ENCODE peak calls at places on chromosomes 5 and 9, in five cellular contexts. J, H, F, Y and X are unnamed samples.

GRCh38 chr5:15807861-15808260 is 307.9 kb downstream of the FBXL7 start:
- DNase-seq in J (no peak), H (no peak), F (peak), Y (no peak), X (no peak)

GRCh38 chr5:34016243-34016642 is 8.4 kb upstream of the AMACR start:
- DNase-seq in J (no peak), H (no peak), F (no peak), Y (no peak), X (no peak)

GRCh38 chr5:143165049-143165448 is 238.4 kb downstream of the NR3C1 start:
- DNase-seq in J (no peak), H (no peak), F (no peak), Y (no peak), X (no peak)

GRCh38 chr5:98585661-98586310 is 187.7 kb upstream of the RGMB start:
- DNase-seq in J (no peak), H (no peak), F (peak), Y (no peak), X (no peak)

GRCh38 chr5:53071298-53071697 is 38.3 kb downstream of the MOCS2 start:
- DNase-seq in J (no peak), H (no peak), F (no peak), Y (no peak), X (no peak)

GRCh38 chr5:72465601-72466563 is 41.3 kb downstream of the ZNF366 start:
- DNase-seq in J (no peak), H (no peak), F (peak), Y (no peak), X (no peak)

GRCh38 chr9:73441890-73442818 is 290.5 kb downstream of the ANXA1 start:
- DNase-seq in J (no peak), H (peak), F (no peak), Y (no peak), X (peak)

GRCh38 chr9:90114641-90115040 is 509.8 kb downstream of the GADD45G start:
- DNase-seq in J (no peak), H (no peak), F (no peak), Y (no peak), X (no peak)

GRCh38 chr9:133441571-133441970 is 18.2 kb upstream of the CACFD1 start:
- DNase-seq in J (no peak), H (no peak), F (no peak), Y (no peak), X (no peak)

GRCh38 chr5:169424956-169425318 is 124.0 kb upstream of the SLIT3 start:
- DNase-seq in J (no peak), H (no peak), F (no peak), Y (no peak), X (no peak)

GRCh38 chr5:18882162-18882561 is 1105.8 kb downstream of the CDH18 start:
- DNase-seq in J (no peak), H (no peak), F (no peak), Y (no peak), X (no peak)

GRCh38 chr5:170408189-170408588 is 19.0 kb upstream of the KCNMB1 start:
- DNase-seq in J (no peak), H (no peak), F (no peak), Y (no peak), X (peak)

GRCh38 chr5:169697518-169697890 is 60.4 kb downstream of the DOCK2 start:
- DNase-seq in J (no peak), H (no peak), F (no peak), Y (no peak), X (no peak)

GRCh38 chr5:67358186-67358585 is 161.6 kb upstream of the CD180 start:
- DNase-seq in J (no peak), H (no peak), F (no peak), Y (no peak), X (no peak)

GRCh38 chr9:137129456-137130175 is 9.3 kb upstream of the GRIN1 start:
- DNase-seq in J (peak), H (peak), F (peak), Y (peak), X (peak)

GRCh38 chr9:93466416-93467061 is 13.2 kb upstream of the FAM120AOS start:
- DNase-seq in J (no peak), H (no peak), F (no peak), Y (no peak), X (no peak)

GRCh38 chr5:112979723-112980122 is 3.1 kb downstream of the DCP2 start:
- DNase-seq in J (no peak), H (no peak), F (no peak), Y (no peak), X (no peak)

GRCh38 chr9:93123561-93124283 is 10.3 kb downstream of the NINJ1 start:
- DNase-seq in J (no peak), H (no peak), F (no peak), Y (no peak), X (peak)

GRCh38 chr5:149257875-149258705 is 13.6 kb upstream of the AFAP1L1 start:
- DNase-seq in J (no peak), H (no peak), F (peak), Y (peak), X (no peak)

GRCh38 chr9:99948482-99948881 is 42.0 kb downstream of the STX17 start:
- DNase-seq in J (no peak), H (no peak), F (no peak), Y (no peak), X (no peak)
- H4K91ac ChIP-seq in J (no peak), H (no peak), F (no peak), Y (no peak), X (no peak)

GRCh38 chr5:31534527-31535046 is 2.5 kb downstream of the C5orf22 start:
- DNase-seq in J (no peak), H (no peak), F (no peak), Y (no peak), X (no peak)

GRCh38 chr5:31530541-31531265 is 1.2 kb downstream of the DROSHA start:
- DNase-seq in J (no peak), H (no peak), F (no peak), Y (no peak), X (no peak)

GRCh38 chr5:31536873-31537272 is 4.8 kb downstream of the C5orf22 start:
- DNase-seq in J (no peak), H (no peak), F (no peak), Y (no peak), X (no peak)

GRCh38 chr5:31531543-31531887 is 378 bp downstream of the DROSHA start:
- DNase-seq in J (no peak), H (no peak), F (no peak), Y (no peak), X (no peak)

GRCh38 chr5:31531888-31532710 is at the start of the genes C5orf22 and DROSHA:
- DNase-seq in J (peak), H (peak), F (peak), Y (peak), X (peak)
- H3K14ac ChIP-seq in J (peak), H (no peak), F (peak), Y (peak), X (peak)

GRCh38 chr5:150498501-150498900 is 9.4 kb upstream of the NDST1 start:
- DNase-seq in J (peak), H (peak), F (no peak), Y (no peak), X (peak)

GRCh38 chr5:150497274-150497988 is 10.5 kb upstream of the NDST1 start:
- DNase-seq in J (no peak), H (no peak), F (peak), Y (peak), X (no peak)

GRCh38 chr5:150496534-150496933 is 11.4 kb upstream of the NDST1 start:
- DNase-seq in J (no peak), H (no peak), F (no peak), Y (no peak), X (no peak)

GRCh38 chr5:150497989-150498317 is 10.0 kb upstream of the NDST1 start:
- DNase-seq in J (no peak), H (no peak), F (no peak), Y (no peak), X (no peak)

GRCh38 chr5:150496098-150496497 is 11.8 kb upstream of the NDST1 start:
- DNase-seq in J (no peak), H (no peak), F (no peak), Y (no peak), X (no peak)
- H2AK5ac ChIP-seq in J (peak), H (no peak), F (peak), Y (peak), X (no peak)

GRCh38 chr9:114388764-114389375 is 1.1 kb upstream of the AKNA start:
- DNase-seq in J (no peak), H (no peak), F (no peak), Y (no peak), X (no peak)

GRCh38 chr9:114389612-114390368 is 2.0 kb upstream of the AKNA start:
- DNase-seq in J (no peak), H (no peak), F (no peak), Y (no peak), X (no peak)

GRCh38 chr9:114386361-114386885 is 1.4 kb downstream of the AKNA start:
- DNase-seq in J (no peak), H (no peak), F (no peak), Y (no peak), X (no peak)

GRCh38 chr9:114386886-114387677 is 700 bp downstream of the AKNA start:
- DNase-seq in J (no peak), H (no peak), F (peak), Y (no peak), X (no peak)

GRCh38 chr9:114387678-114388431 is at the start of gene AKNA:
- DNase-seq in J (peak), H (no peak), F (peak), Y (peak), X (peak)
- H4K91ac ChIP-seq in J (peak), H (peak), F (peak), Y (peak), X (no peak)

DNA sequence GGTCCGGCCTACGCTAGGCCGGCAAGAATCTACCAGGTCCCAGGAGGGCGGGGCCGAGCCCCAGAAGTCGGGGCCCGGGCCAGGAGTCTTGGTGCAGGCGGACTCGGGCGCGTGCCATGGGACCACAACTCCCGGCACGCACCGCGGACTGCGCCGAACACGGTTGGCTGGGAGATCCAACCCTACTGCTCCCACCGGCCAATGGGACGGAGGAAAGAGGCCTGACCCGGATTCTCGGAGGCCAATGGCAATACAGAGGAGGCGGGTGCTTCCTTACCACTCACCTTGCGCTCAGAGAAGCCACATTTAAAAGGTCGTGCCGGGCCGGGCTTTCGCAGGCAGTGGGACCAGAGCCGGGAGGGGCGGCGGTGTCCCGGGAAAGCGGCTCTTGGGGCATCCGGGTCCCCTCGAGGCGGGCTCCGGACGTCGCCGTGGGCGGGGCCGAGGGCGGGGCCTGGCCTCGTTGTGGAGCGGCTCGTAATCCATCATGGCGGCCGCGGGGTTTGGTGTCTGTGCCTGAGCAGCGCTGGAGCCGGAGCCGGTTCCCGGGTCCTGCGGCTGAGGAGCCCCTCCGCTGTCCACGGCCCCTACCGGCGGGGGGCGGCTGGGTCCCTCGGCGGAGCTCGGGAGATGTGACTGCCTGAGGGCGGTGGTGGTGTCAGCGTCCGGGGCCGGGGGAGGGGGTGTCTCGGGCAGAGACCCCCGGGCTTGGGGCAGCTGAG is 19.1 kb downstream of the EXOSC2 start:
- DNase-seq in J (peak), H (peak), F (peak), Y (peak), X (peak)
- H3K14ac ChIP-seq in J (peak), H (no peak), F (peak), Y (peak), X (peak)

DNA sequence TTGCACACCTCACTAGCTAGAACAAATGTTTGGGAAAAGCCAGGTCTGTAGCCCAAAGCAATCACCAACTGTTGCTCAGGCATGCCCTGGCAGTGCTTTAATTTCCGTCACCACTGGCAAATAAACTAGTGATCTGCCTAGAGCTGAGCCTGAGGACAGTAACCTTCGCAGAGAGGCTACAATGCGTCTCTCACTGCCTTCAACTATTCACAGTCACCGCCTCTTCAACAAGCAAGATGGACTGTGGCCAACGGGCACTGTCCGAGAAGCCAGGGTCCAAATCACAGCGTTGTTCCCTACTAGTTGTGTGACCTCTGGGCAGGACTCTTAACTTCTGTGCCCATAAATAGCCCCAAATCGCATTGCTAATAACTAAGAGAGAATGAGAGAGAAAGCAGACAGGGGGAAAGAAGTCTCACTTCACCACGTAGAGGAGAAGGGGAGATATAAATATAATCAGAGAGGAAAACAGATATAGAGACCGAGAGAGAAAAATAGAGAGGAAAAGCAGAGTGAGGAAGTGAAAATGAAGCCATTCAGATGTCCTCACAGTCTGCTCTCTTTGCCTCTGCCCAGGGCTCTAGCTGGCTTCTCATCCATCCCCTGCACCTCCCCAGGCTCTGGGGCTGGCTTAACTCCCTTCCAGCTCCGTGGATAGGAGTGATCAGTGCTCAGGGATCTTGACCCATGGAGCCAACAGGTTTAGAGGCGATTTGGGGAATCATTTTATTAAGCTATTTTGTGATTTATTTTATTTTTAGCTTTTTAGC is 157.9 kb downstream of the ZDHHC21 start:
- DNase-seq in J (no peak), H (no peak), F (no peak), Y (no peak), X (no peak)
- H2AK5ac ChIP-seq in J (no peak), H (peak), F (no peak), Y (no peak), X (no peak)

GRCh38 chr5:180787711-180788431 is 14.7 kb downstream of the MGAT1 start:
- DNase-seq in J (no peak), H (no peak), F (peak), Y (peak), X (peak)

GRCh38 chr5:180787025-180787424 is 15.6 kb downstream of the MGAT1 start:
- DNase-seq in J (no peak), H (no peak), F (peak), Y (no peak), X (no peak)

GRCh38 chr5:180785794-180786221 is 16.8 kb downstream of the MGAT1 start:
- DNase-seq in J (peak), H (peak), F (peak), Y (peak), X (peak)

GRCh38 chr5:180785151-180785781 is 17.3 kb downstream of the MGAT1 start:
- DNase-seq in J (no peak), H (no peak), F (peak), Y (peak), X (no peak)

DNA sequence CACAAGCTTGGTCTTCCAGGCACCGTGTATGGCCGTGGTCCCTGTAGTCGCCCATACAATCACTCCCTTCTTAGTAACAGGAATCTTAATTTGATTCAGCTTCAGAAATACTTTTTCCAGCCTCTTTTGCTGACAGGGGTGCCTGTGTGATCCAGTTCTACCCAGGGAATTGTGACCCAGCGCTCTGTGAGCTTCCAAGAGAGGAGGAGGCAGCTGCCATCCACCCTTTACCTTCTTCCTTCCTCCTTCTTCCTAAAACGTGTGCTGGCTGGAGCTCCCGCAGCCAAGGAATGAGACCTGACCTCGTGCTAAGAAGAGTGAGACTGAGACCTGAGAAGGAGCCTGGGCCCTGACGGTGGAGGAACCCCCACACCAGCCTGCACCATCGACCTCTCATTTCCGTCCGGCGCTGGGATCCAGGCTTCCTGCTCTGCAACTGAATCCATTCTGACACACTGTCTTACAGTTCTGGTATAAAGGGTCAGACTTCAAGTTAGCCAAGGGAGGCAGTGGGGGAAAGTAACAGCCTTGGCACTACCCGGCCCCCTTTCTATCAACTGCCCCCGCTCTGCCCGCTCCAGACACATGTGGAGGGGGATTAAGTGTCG is 16.1 kb downstream of the MGAT1 start:
- DNase-seq in J (no peak), H (no peak), F (no peak), Y (peak), X (no peak)
- H4K91ac ChIP-seq in J (no peak), H (peak), F (peak), Y (peak), X (peak)